ENCODE peak calls at places on chromosomes 4 and X, in four cellular contexts. One of them, this sample, is unnamed.
A peak's percentile ranks its signal among the peaks of the same experiment; 100 is the strongest.

GRCh38 chrX:41095962-41096955 is 11.0 kb downstream of the USP9X start:
- DNase-seq in A549: no peak
- DNase-seq in HepG2: no peak
- DNase-seq in SK-N-SH: no peak
- DNase-seq in this sample: no peak

GRCh38 chr4:111136438-111136837 is 513.6 kb upstream of the PITX2 start:
- DNase-seq in A549: no peak
- DNase-seq in HepG2: peak; percentile 7
- DNase-seq in SK-N-SH: no peak
- DNase-seq in this sample: no peak

GRCh38 chrX:111928457-111928856 is 52.5 kb downstream of the TRPC5OS start:
- DNase-seq in A549: no peak
- DNase-seq in HepG2: no peak
- DNase-seq in SK-N-SH: no peak
- DNase-seq in this sample: no peak

GRCh38 chr4:3366893-3367775 is 74.3 kb downstream of the RGS12 start:
- DNase-seq in A549: no peak
- DNase-seq in HepG2: no peak
- DNase-seq in SK-N-SH: peak; percentile 41
- DNase-seq in this sample: no peak

GRCh38 chr4:12979797-12980196 is 504.3 kb downstream of the RAB28 start:
- DNase-seq in A549: no peak
- DNase-seq in HepG2: no peak
- DNase-seq in SK-N-SH: no peak
- DNase-seq in this sample: no peak

GRCh38 chrX:36721990-36722389 is 286.2 kb upstream of the FAM47C start:
- DNase-seq in A549: no peak
- DNase-seq in HepG2: no peak
- DNase-seq in SK-N-SH: no peak
- DNase-seq in this sample: no peak

GRCh38 chrX:109660756-109661155 is 35.8 kb upstream of the KCNE5 start:
- DNase-seq in A549: no peak
- DNase-seq in HepG2: no peak
- DNase-seq in SK-N-SH: no peak
- DNase-seq in this sample: no peak

GRCh38 chrX:55716937-55717336 is 612 bp upstream of the RRAGB start:
- DNase-seq in A549: no peak
- DNase-seq in HepG2: no peak
- DNase-seq in SK-N-SH: no peak
- DNase-seq in this sample: no peak

GRCh38 chrX:70132244-70132643 is 1.0 kb upstream of the IGBP1 start:
- DNase-seq in A549: no peak
- DNase-seq in HepG2: no peak
- DNase-seq in SK-N-SH: no peak
- DNase-seq in this sample: no peak

GRCh38 chr4:145102619-145103018 is 4.5 kb downstream of the ABCE1 start:
- DNase-seq in A549: no peak
- DNase-seq in HepG2: no peak
- DNase-seq in SK-N-SH: no peak
- DNase-seq in this sample: no peak

GRCh38 chr4:74423101-74423500 is 21.8 kb upstream of the AREG start:
- DNase-seq in A549: no peak
- DNase-seq in HepG2: no peak
- DNase-seq in SK-N-SH: no peak
- DNase-seq in this sample: no peak
- TF ChIP-seq PBX3 in A549: no peak
- TF ChIP-seq PBX3 in HepG2: no peak
- TF ChIP-seq PBX3 in SK-N-SH: no peak
- TF ChIP-seq PBX3 in this sample: no peak

GRCh38 chr4:182175788-182176519 is 67.2 kb upstream of the TENM3 start:
- DNase-seq in A549: peak; percentile 3
- DNase-seq in HepG2: no peak
- DNase-seq in SK-N-SH: no peak
- DNase-seq in this sample: no peak
- TF ChIP-seq PBX3 in A549: no peak
- TF ChIP-seq PBX3 in HepG2: no peak
- TF ChIP-seq PBX3 in SK-N-SH: no peak
- TF ChIP-seq PBX3 in this sample: no peak

DNA sequence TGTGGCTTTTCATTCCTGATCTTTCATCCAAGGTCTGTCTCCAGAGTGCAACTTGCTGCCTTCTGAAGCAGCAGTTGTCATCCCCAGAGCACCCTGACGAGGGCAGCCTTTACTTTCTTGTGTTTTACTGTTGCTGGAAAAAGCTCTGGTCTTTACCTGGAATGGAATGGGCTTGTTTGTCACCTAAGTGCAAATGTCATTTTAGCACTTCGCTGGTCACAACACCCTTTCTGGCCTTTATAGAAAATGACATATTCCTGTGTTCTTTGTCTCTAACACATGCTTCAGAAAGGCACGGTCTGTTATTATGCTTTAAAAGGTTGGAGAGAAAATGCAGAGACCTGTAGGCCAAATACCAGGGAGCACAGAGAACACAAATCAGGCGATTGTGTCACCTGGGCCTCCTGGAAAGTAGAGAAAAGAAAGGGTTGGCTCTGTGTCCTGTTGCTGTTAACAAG is 332.7 kb upstream of the IGFBP7 start:
- DNase-seq in A549: peak; percentile 18
- DNase-seq in HepG2: peak; percentile 26
- DNase-seq in SK-N-SH: peak; percentile 54
- DNase-seq in this sample: no peak
- TF ChIP-seq PBX3 in A549: no peak
- TF ChIP-seq PBX3 in HepG2: no peak
- TF ChIP-seq PBX3 in SK-N-SH: no peak
- TF ChIP-seq PBX3 in this sample: no peak

DNA sequence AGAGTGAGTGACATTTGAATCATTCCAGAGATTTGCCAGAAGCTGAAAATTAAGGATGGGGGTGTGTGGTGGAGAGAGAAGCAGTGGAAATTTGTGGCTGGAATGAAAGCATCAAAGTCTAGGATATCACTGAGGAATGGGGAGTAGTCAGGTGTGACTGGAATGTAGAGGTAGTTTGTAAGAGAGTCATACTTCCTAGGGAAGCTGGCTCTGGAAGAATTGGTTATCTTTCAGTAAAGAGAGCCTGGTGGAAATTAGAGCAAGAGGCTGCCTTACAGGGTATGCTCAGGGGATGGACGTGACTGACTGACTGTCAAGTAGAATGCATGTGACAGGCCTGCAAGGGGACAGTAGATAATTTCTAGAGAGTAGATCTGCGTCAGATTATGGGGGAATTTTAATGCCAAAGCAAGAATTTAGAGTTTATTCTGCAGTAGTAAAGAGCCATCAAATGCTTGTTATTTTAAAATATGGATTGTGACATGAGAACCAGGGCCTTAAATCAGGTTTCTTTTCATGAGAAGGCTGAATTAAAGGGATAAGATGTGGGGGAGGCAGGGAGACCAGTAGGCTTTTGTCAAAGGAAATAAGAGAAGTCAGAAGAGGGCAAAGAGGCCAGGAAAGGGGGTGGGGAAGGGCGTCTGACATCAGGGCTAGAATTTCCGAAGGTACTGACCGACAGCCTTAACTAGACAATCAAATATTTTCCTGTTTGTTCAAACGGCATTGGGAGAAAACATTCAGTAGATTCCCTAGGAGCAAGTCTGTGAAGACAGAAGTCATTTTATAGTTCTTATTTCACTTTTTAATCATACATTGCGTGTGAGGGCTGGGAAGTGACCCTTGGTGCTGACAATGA is 109.9 kb downstream of the AFF1 start:
- DNase-seq in A549: no peak
- DNase-seq in HepG2: no peak
- DNase-seq in SK-N-SH: peak; percentile 43
- DNase-seq in this sample: no peak
- TF ChIP-seq PBX3 in A549: no peak
- TF ChIP-seq PBX3 in HepG2: no peak
- TF ChIP-seq PBX3 in SK-N-SH: no peak
- TF ChIP-seq PBX3 in this sample: no peak

DNA sequence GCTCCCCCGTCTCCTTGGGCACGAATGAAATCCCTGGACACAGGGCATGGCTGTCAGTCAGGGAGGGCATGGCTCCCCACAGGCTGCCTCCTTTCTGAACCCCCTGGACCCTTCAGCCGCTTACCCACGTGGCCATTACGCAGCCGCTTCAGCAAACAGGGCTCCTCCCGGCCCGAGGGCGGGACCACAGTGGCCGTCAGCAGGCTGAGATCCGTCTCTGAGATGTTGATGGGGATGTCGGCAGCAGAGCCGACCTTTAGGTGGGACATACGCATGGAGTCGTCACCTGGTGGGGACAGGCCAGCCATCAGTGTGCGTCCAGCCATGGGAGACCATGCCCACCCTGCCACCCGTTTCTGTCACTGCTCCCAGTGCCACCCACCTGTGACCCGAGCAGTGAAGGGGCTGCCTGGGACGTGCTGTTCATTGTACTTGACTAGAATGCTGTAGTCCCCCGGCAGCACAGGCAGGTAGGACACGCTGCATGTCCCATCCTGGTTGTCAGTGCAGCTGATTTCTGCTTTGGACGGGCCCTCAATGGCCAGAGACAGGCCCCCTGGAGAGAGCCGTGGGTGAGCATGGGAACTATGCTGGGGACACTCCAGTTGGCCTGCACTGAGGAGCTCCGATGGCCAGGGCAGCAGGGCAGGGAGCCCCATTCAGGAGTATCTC is 21.1 kb downstream of the FLNA start:
- DNase-seq in A549: no peak
- DNase-seq in HepG2: no peak
- DNase-seq in SK-N-SH: no peak
- DNase-seq in this sample: no peak
- TF ChIP-seq PBX3 in A549: no peak
- TF ChIP-seq PBX3 in HepG2: no peak
- TF ChIP-seq PBX3 in SK-N-SH: no peak
- TF ChIP-seq PBX3 in this sample: no peak

GRCh38 chr4:123848615-123849014 is 452.0 kb downstream of the SPRY1 start:
- DNase-seq in A549: no peak
- DNase-seq in HepG2: no peak
- DNase-seq in SK-N-SH: no peak
- DNase-seq in this sample: no peak
- TF ChIP-seq PBX3 in A549: no peak
- TF ChIP-seq PBX3 in HepG2: no peak
- TF ChIP-seq PBX3 in SK-N-SH: no peak
- TF ChIP-seq PBX3 in this sample: no peak

GRCh38 chrX:129781134-129782014 is 1.6 kb downstream of the SASH3 start:
- DNase-seq in A549: no peak
- DNase-seq in HepG2: no peak
- DNase-seq in SK-N-SH: no peak
- DNase-seq in this sample: peak; percentile 83

GRCh38 chrX:129779086-129779672 is 570 bp upstream of the SASH3 start:
- DNase-seq in A549: no peak
- DNase-seq in HepG2: no peak
- DNase-seq in SK-N-SH: no peak
- DNase-seq in this sample: no peak

GRCh38 chrX:129780441-129781105 is 824 bp downstream of the SASH3 start:
- DNase-seq in A549: no peak
- DNase-seq in HepG2: no peak
- DNase-seq in SK-N-SH: no peak
- DNase-seq in this sample: no peak

GRCh38 chrX:129782015-129782495 is 2.3 kb downstream of the SASH3 start:
- DNase-seq in A549: no peak
- DNase-seq in HepG2: no peak
- DNase-seq in SK-N-SH: no peak
- DNase-seq in this sample: no peak

GRCh38 chrX:129779747-129780146 is at the start of gene SASH3:
- DNase-seq in A549: no peak
- DNase-seq in HepG2: no peak
- DNase-seq in SK-N-SH: no peak
- DNase-seq in this sample: no peak
- TF ChIP-seq PBX3 in A549: no peak
- TF ChIP-seq PBX3 in HepG2: no peak
- TF ChIP-seq PBX3 in SK-N-SH: no peak
- TF ChIP-seq PBX3 in this sample: no peak

This sample was measured in GM12878.